ENCODE peak calls at places on chromosome 5, in four cellular contexts. W, S, C and V are unnamed samples.
A peak's percentile ranks its signal among the peaks of the same experiment; 100 is the strongest.

GRCh38 chr5:40646286-40646685 is 33.4 kb upstream of the PTGER4 start:
- DNase-seq in S (no peak), C (no peak), W (no peak), V (no peak)

GRCh38 chr5:78908173-78908901 is 76.8 kb downstream of the ARSB start:
- DNase-seq in S (no peak), C (peak; percentile 87), W (peak; percentile 56), V (no peak)

GRCh38 chr5:67238191-67238590 is 41.6 kb upstream of the CD180 start:
- DNase-seq in S (no peak), C (peak; percentile 29), W (no peak), V (no peak)

GRCh38 chr5:172834570-172835245 is 657 bp downstream of the ERGIC1 start:
- DNase-seq in C (no peak), W (no peak), S (no peak), V (no peak)

GRCh38 chr5:143676794-143677193 is 135.2 kb upstream of the HMHB1 start:
- DNase-seq in S (no peak), C (no peak), W (no peak), V (no peak)

GRCh38 chr5:39420482-39421145 is 4.2 kb downstream of the DAB2 start:
- DNase-seq in C (peak; percentile 88), W (peak; percentile 44), S (no peak), V (no peak)

GRCh38 chr5:126383246-126383645 is 40.0 kb upstream of the GRAMD2B start:
- DNase-seq in S (no peak), C (peak; percentile 84), W (no peak), V (no peak)

GRCh38 chr5:61339764-61340163 is 7.7 kb downstream of the ZSWIM6 start:
- DNase-seq in S (no peak), W (no peak), C (no peak), V (no peak)

GRCh38 chr5:119355636-119356383 is at the start of gene TNFAIP8:
- DNase-seq in C (peak; percentile 69), W (no peak), S (no peak), V (no peak)

GRCh38 chr5:175104682-175105081 is 339.3 kb downstream of the DRD1 start:
- DNase-seq in W (no peak), C (no peak), S (no peak), V (no peak)

GRCh38 chr5:93721045-93721444 is 20.4 kb downstream of the POU5F2 start:
- DNase-seq in C (no peak), S (no peak), W (no peak), V (no peak)

GRCh38 chr5:72364961-72365360 is 44.8 kb downstream of the PTCD2 start:
- DNase-seq in S (no peak), W (no peak), C (no peak), V (no peak)

GRCh38 chr5:176773408-176774035 is 36.8 kb upstream of the UNC5A start:
- DNase-seq in W (no peak), S (no peak), C (no peak), V (no peak)

GRCh38 chr5:149438711-149439132 is 59.6 kb upstream of the IL17B start:
- DNase-seq in W (no peak), S (no peak), C (no peak), V (no peak)

GRCh38 chr5:149441194-149441753 is 62.2 kb upstream of the IL17B start:
- DNase-seq in S (no peak), C (no peak), W (no peak), V (no peak)

GRCh38 chr5:149438281-149438680 is 59.2 kb upstream of the IL17B start:
- DNase-seq in C (no peak), W (no peak), S (no peak), V (no peak)

GRCh38 chr5:149441986-149442385 is 62.9 kb upstream of the IL17B start:
- DNase-seq in W (no peak), S (no peak), C (no peak), V (no peak)

GRCh38 chr5:149439899-149440655 is 61.0 kb upstream of the IL17B start:
- DNase-seq in S (peak; percentile 95), W (no peak), C (peak; percentile 81), V (no peak)
- TF ChIP-seq CTCF in S (peak; percentile 73), W (peak; percentile 21), C (no peak), V (peak; percentile 43)

DNA sequence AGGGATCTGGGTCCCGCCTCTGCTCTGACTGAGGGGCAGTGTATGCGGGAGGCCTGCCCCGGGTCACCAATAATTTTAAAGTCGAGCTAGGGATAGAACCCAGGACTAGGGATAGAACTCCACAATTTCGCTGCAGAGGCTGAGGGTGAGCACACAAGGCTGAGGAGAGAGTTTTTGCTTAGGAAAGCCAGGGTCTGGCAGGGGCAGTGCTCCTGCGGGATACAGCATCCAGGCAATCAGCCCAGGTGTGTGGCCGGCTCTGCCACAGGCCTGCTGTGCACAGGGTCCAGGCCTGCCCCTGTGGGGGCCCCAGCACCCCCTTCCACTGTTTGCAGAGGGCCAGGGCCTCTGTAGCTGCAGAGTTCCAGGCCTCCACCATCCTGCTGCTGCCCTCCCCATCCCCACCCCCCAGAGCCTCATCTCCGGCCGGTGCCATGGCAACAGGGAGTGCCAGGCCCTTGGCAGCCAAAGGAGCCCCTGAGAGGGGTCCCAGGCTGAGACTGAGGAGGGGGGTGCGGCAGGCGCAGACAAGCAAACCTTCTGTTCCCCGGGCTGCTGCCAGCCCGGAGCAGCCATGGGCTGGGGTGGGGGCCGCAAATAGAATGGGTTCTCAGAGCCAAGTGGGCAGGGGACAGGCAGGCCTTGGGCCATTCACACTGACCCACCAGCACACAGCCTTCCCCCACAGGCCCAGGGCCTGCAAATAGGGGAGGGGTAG is 8.6 kb downstream of the PDGFRB start:
- DNase-seq in C (no peak), W (no peak), S (no peak), V (no peak)
- H3K4me3 ChIP-seq in C (peak overlapping the region; percentile 17), W (peak overlapping the region; percentile 56), S (no peak overlapping the region), V (no peak overlapping the region)

GRCh38 chr5:101390317-101390908 is 487.3 kb upstream of the ST8SIA4 start:
- DNase-seq in C (peak; percentile 50), W (no peak), S (peak; percentile 57), V (no peak)
- TF ChIP-seq CTCF in C (peak; percentile 56), W (peak; percentile 41), S (peak; percentile 58), V (peak; percentile 45)

GRCh38 chr5:88879724-88880123 is 3.3 kb downstream of the MEF2C start:
- DNase-seq in S (no peak), C (no peak), W (no peak), V (no peak)
- H3K4me3 ChIP-seq in S (no peak overlapping the region), C (no peak overlapping the region), W (peak overlapping the region; percentile 81), V (no peak overlapping the region)